ENCODE peak calls at places on chromosomes 3 and 15, in four cellular contexts. F is CD8-positive, alpha-beta T cell; M is A549; N is lung. D is an unnamed sample.
A peak's percentile ranks its signal among the peaks of the same experiment; 100 is the strongest.

GRCh38 chr3:46829699-46830208 is 33.5 kb downstream of the MYL3 start:
- DNase-seq in F (no peak), N (no peak), M (no peak), D (no peak)

GRCh38 chr3:79521221-79521848 is 246.5 kb downstream of the ROBO1 start:
- DNase-seq in F (no peak), M (peak; percentile 55), N (no peak), D (peak; percentile 17)

GRCh38 chr3:117547956-117548550 is 838.5 kb downstream of the TUSC7 start:
- DNase-seq in N (no peak), F (no peak), M (peak; percentile 91), D (no peak)

GRCh38 chr3:158470944-158471638 is 99.9 kb upstream of the MLF1 start:
- DNase-seq in F (no peak), M (peak; percentile 1), N (no peak), D (no peak)

GRCh38 chr3:107525101-107525953 is 2.6 kb downstream of the BBX start:
- DNase-seq in M (peak; percentile 6), F (peak; percentile 5), N (peak; percentile 37), D (peak; percentile 56)

GRCh38 chr15:50186752-50187151 is 4.8 kb downstream of the SLC27A2 start:
- DNase-seq in M (no peak), F (no peak), N (no peak), D (no peak)

GRCh38 chr3:87696276-87697013 is 362.4 kb downstream of the CGGBP1 start:
- DNase-seq in M (peak; percentile 1), N (no peak), F (no peak), D (no peak)

GRCh38 chr3:185986201-185986600 is 48.4 kb upstream of the TRA2B start:
- DNase-seq in F (no peak), M (peak; percentile 65), N (no peak), D (no peak)

GRCh38 chr3:97988784-97989568 is 16.7 kb upstream of the RIOX2 start:
- DNase-seq in N (no peak), F (no peak), M (no peak), D (no peak)

GRCh38 chr15:66047321-66048024 is 178.2 kb downstream of the RAB11A start:
- DNase-seq in M (no peak), N (no peak), F (no peak), D (no peak)

GRCh38 chr15:70799667-70800450 is 36.5 kb upstream of the UACA start:
- DNase-seq in N (peak; percentile 74), F (no peak), M (no peak), D (peak; percentile 35)
- H3K4me1 ChIP-seq in N (no peaks in the 10 kb centered on the region), F (no peaks in the 10 kb centered on the region), M (peaks cover 38% of the 10 kb centered on the region), D (peaks cover 22% of the 10 kb centered on the region)

GRCh38 chr15:100113351-100114075 is 228.3 kb downstream of the ADAMTS17 start:
- DNase-seq in F (no peak), M (no peak), N (no peak), D (no peak)
- H3K4me1 ChIP-seq in F (peaks cover 17% of the 10 kb centered on the region), M (peaks cover 5% of the 10 kb centered on the region), N (peaks cover 18% of the 10 kb centered on the region), D (peaks cover 16% of the 10 kb centered on the region)

GRCh38 chr3:169110633-169111032 is 552.9 kb downstream of the MECOM start:
- DNase-seq in M (no peak), N (no peak), F (no peak), D (no peak)

GRCh38 chr3:169103941-169104340 is 559.6 kb downstream of the MECOM start:
- DNase-seq in N (no peak), F (no peak), M (no peak), D (no peak)

GRCh38 chr3:169104541-169104940 is 559.0 kb downstream of the MECOM start:
- DNase-seq in N (no peak), M (no peak), F (no peak), D (no peak)

GRCh38 chr3:169104972-169105371 is 558.5 kb downstream of the MECOM start:
- DNase-seq in N (no peak), F (no peak), M (no peak), D (no peak)

GRCh38 chr3:169106662-169107061 is 556.9 kb downstream of the MECOM start:
- DNase-seq in M (no peak), F (no peak), N (no peak), D (no peak)
- H3K4me1 ChIP-seq in M (no peaks in the 10 kb centered on the region), F (no peaks in the 10 kb centered on the region), N (no peaks in the 10 kb centered on the region), D (no peaks in the 10 kb centered on the region)

DNA sequence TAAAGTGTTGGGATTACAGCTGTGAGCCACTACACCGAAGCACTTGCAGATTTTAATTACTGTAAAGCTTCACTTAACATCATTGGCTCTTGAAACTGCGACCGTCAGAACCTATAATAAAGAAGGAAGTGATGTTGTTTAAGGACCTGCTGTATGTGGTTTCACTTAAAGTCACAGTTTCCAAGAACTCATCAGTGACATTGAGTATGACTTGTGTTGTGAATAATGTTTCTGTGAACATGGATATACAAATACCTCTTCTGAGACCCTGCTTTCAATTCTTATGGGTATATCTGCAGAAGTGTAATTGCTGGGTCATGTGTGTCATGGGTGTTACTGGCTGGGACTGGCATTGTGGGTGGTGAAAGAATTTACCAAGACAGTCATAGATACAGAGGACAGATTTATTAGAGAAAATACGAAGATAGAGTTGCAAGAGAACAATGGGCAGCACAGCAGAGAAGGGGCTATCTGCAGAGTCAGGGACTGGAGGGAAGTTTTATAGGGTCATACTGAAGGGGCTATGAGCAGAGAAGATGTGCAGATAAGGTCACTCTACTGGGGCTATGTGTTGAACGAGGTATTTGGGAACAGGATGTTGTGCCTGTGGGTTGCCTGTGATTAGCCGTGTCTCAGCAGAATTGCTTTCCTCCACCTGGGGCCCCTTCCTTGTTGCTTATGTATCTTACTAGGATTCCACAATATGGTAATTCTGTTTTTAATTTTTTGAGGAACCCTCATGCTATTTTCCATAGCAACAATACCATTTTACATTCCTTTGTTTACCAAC is 4.5 kb downstream of the NDUFB5 start:
- DNase-seq in N (no peak), M (no peak), F (no peak), D (no peak)
- H3K4me1 ChIP-seq in N (peaks cover 8% of the 10 kb centered on the region), M (peaks cover 15% of the 10 kb centered on the region), F (peaks cover 3% of the 10 kb centered on the region), D (peaks cover 11% of the 10 kb centered on the region)

DNA sequence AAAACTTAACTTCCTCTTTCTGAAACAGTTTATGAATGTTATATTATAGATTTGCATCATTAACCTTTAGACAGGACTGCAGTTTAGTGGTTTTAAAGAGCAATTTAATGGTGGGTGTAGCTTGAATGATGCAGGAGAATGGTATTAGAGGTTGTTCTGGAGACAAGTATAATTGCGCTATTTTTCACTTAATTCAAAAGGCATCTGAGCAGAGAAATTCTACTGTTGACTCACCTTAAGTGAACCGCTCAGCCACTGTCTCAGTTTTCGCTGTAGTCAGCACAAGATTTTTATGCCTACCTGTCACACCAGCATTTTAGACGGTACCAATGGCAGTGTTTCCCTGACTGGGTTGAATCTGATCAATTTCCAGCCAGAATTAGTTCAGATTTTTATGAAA is 348.8 kb upstream of the DCBLD2 start:
- DNase-seq in M (no peak), N (no peak), F (no peak), D (no peak)
- H3K4me1 ChIP-seq in M (no peaks in the 10 kb centered on the region), N (no peaks in the 10 kb centered on the region), F (no peaks in the 10 kb centered on the region), D (peaks cover 12% of the 10 kb centered on the region)

DNA sequence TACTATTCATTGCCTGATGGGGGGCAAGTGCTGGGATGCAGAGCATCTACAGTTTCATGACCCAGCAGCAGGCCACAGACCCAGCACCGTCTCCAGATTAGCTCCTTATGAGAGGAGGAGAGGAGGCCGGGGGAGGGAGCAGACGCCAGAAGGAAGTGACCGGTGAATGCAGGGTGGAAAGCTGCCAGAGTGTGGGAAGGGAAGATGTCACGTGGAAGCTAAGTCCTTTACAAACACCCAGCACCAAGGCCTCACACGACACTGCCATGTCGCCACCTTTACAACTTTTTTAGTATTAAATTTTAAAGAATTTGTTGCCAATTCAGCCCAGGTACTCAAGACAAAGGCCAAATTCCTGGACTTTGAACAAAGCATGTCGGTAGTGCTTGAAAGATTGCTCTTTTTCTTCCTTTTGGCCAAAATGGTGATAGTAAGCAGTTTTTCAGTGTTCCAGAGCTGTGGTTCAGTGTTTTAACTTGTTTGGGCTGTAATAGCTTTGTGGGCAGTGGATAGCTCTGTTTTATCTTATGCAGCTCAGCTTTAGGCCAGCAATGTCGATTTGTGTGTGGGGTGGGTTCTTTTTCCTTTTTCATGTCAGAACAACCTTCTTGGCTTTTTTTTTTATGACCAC is 58.2 kb downstream of the ZBTB38 start:
- DNase-seq in F (no peak), M (peak; percentile 75), N (peak; percentile 90), D (no peak)
- H3K4me1 ChIP-seq in F (no peaks in the 10 kb centered on the region), M (peaks cover 75% of the 10 kb centered on the region), N (peaks cover 22% of the 10 kb centered on the region), D (no peaks in the 10 kb centered on the region)

GRCh38 chr15:71385026-71385425 is 269.8 kb downstream of the THSD4 start:
- DNase-seq in N (no peak), M (no peak), F (no peak), D (no peak)
- H3K4me1 ChIP-seq in N (peaks cover 6% of the 10 kb centered on the region), M (peaks cover 40% of the 10 kb centered on the region), F (no peaks in the 10 kb centered on the region), D (peaks cover 3% of the 10 kb centered on the region)

GRCh38 chr3:9416139-9416780 is 18.8 kb downstream of the SETD5 start:
- DNase-seq in M (peak; percentile 28), N (no peak), F (no peak), D (no peak)
- H3K4me1 ChIP-seq in M (peaks cover 90% of the 10 kb centered on the region), N (peaks cover 27% of the 10 kb centered on the region), F (peaks cover 25% of the 10 kb centered on the region), D (peaks cover 49% of the 10 kb centered on the region)

DNA sequence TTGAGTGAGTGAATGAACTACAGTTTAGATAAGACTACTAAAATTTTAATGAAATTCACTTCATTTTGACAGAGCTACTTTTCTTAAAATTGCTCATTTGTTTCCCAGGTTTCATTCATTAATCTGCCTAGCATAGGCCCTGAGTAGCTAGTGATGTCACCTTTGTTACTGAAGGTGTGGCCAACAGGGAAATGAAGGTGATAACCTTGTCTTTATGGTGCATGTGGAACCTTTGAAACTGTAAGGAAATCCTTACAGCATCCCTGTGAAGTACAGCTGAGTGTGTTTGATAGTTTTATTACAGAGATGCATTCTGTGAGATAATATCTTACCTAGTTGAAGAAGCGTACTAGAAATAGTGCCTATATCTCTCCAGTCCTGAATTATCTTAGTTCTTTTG is 112.9 kb downstream of the AKAP13 start:
- DNase-seq in M (no peak), N (no peak), F (no peak), D (no peak)
- H3K4me1 ChIP-seq in M (peaks cover 47% of the 10 kb centered on the region), N (peaks cover 65% of the 10 kb centered on the region), F (peaks cover 34% of the 10 kb centered on the region), D (peaks cover 30% of the 10 kb centered on the region)

DNA sequence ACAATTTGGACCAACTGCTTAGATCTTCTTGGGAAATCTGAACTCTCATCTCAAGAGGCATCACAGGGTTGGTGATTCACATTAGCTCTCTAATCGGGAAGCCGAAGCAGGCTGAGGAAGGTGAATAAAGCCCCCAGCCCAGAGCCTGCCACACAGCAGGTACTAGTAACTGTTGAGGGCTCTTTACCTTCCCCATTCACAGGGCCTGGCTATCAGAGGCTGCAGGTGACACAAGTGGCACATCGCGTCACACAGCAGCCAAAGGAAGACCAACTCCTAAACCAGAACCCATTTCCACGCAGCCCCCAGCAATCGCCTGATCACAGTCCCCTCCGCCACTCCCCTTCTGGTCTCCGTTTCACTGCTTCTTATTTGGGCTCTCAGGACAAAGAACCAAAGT is 29.2 kb downstream of the SH3BP5 start:
- DNase-seq in N (no peak), M (no peak), F (no peak), D (no peak)
- H3K4me1 ChIP-seq in N (peaks cover 5% of the 10 kb centered on the region), M (peaks cover 20% of the 10 kb centered on the region), F (peaks cover 39% of the 10 kb centered on the region), D (peaks cover 18% of the 10 kb centered on the region)